ENCODE peak calls at places on chromosomes 1 and 21, in four cellular contexts. One of them, this sample, is unnamed.

GRCh38 chr1:19435181-19435580 is 50.2 kb downstream of the CAPZB start:
- DNase-seq in naive thymus-derived CD4-positive, alpha-beta T cell: no peak
- DNase-seq in fibroblast of lung: peak; percentile 92
- DNase-seq in GM23248: peak; percentile 85
- DNase-seq in this sample: no peak

GRCh38 chr1:92030701-92031107 is 919 bp downstream of the EPHX4 start:
- DNase-seq in GM23248: peak; percentile 5
- DNase-seq in naive thymus-derived CD4-positive, alpha-beta T cell: no peak
- DNase-seq in fibroblast of lung: peak; percentile 8
- DNase-seq in this sample: peak; percentile 17

GRCh38 chr1:1806890-1807289 is 28.6 kb upstream of the NADK start:
- DNase-seq in fibroblast of lung: no peak
- DNase-seq in naive thymus-derived CD4-positive, alpha-beta T cell: no peak
- DNase-seq in GM23248: peak; percentile 78
- DNase-seq in this sample: no peak

GRCh38 chr1:64042331-64043100 is 160.9 kb upstream of the UBE2U start:
- DNase-seq in fibroblast of lung: peak; percentile 100
- DNase-seq in GM23248: peak; percentile 91
- DNase-seq in naive thymus-derived CD4-positive, alpha-beta T cell: no peak
- DNase-seq in this sample: no peak

GRCh38 chr1:14969006-14969405 is 184.5 kb upstream of the TMEM51 start:
- DNase-seq in GM23248: peak; percentile 67
- DNase-seq in fibroblast of lung: no peak
- DNase-seq in naive thymus-derived CD4-positive, alpha-beta T cell: no peak
- DNase-seq in this sample: peak; percentile 21

GRCh38 chr1:59678809-59679228 is 135.9 kb upstream of the HOOK1 start:
- DNase-seq in GM23248: peak; percentile 97
- DNase-seq in naive thymus-derived CD4-positive, alpha-beta T cell: no peak
- DNase-seq in fibroblast of lung: peak; percentile 88
- DNase-seq in this sample: no peak

GRCh38 chr1:85328713-85329376 is 52.4 kb upstream of the BCL10 start:
- DNase-seq in GM23248: peak; percentile 95
- DNase-seq in fibroblast of lung: peak; percentile 89
- DNase-seq in naive thymus-derived CD4-positive, alpha-beta T cell: no peak
- DNase-seq in this sample: no peak

GRCh38 chr1:41678141-41678878 is 193.8 kb upstream of the EDN2 start:
- DNase-seq in naive thymus-derived CD4-positive, alpha-beta T cell: no peak
- DNase-seq in fibroblast of lung: peak; percentile 51
- DNase-seq in GM23248: peak; percentile 63
- DNase-seq in this sample: peak; percentile 63

GRCh38 chr1:189429610-189430009 is 1048.1 kb downstream of the BRINP3 start:
- DNase-seq in fibroblast of lung: peak; percentile 72
- DNase-seq in GM23248: peak; percentile 4
- DNase-seq in naive thymus-derived CD4-positive, alpha-beta T cell: no peak
- DNase-seq in this sample: no peak

GRCh38 chr1:236284291-236284711 is 2.5 kb upstream of the ERO1B start:
- DNase-seq in naive thymus-derived CD4-positive, alpha-beta T cell: peak; percentile 40
- DNase-seq in fibroblast of lung: no peak
- DNase-seq in GM23248: no peak
- DNase-seq in this sample: no peak

GRCh38 chr1:205542367-205542766 is 37.9 kb downstream of the CDK18 start:
- DNase-seq in fibroblast of lung: no peak
- DNase-seq in naive thymus-derived CD4-positive, alpha-beta T cell: no peak
- DNase-seq in GM23248: no peak
- DNase-seq in this sample: no peak

GRCh38 chr1:109466100-109466439 is 276 bp upstream of the SYPL2 start:
- DNase-seq in fibroblast of lung: no peak
- DNase-seq in naive thymus-derived CD4-positive, alpha-beta T cell: no peak
- DNase-seq in GM23248: peak; percentile 33
- DNase-seq in this sample: no peak

GRCh38 chr1:224565186-224565585 is 50.9 kb upstream of the CNIH3 start:
- DNase-seq in fibroblast of lung: peak; percentile 92
- DNase-seq in GM23248: peak; percentile 97
- DNase-seq in naive thymus-derived CD4-positive, alpha-beta T cell: no peak
- DNase-seq in this sample: no peak

GRCh38 chr21:35102488-35103407 is 53.6 kb upstream of the RUNX1 start:
- DNase-seq in fibroblast of lung: peak; percentile 34
- DNase-seq in GM23248: no peak
- DNase-seq in naive thymus-derived CD4-positive, alpha-beta T cell: peak; percentile 80
- DNase-seq in this sample: peak; percentile 46

GRCh38 chr21:46130721-46131720 is 24.4 kb downstream of the FTCD start:
- DNase-seq in fibroblast of lung: peak; percentile 34
- DNase-seq in naive thymus-derived CD4-positive, alpha-beta T cell: no peak
- DNase-seq in GM23248: peak; percentile 41
- DNase-seq in this sample: no peak

GRCh38 chr1:17581389-17582123 is 42.1 kb downstream of the ARHGEF10L start:
- DNase-seq in GM23248: no peak
- DNase-seq in fibroblast of lung: no peak
- DNase-seq in naive thymus-derived CD4-positive, alpha-beta T cell: no peak
- DNase-seq in this sample: peak; percentile 47

GRCh38 chr1:118147542-118147941 is 37.5 kb downstream of the SPAG17 start:
- DNase-seq in naive thymus-derived CD4-positive, alpha-beta T cell: no peak
- DNase-seq in GM23248: peak; percentile 90
- DNase-seq in fibroblast of lung: peak; percentile 90
- DNase-seq in this sample: no peak

GRCh38 chr1:9280015-9280860 is 12.5 kb upstream of the SPSB1 start:
- DNase-seq in GM23248: peak; percentile 99
- DNase-seq in naive thymus-derived CD4-positive, alpha-beta T cell: no peak
- DNase-seq in fibroblast of lung: peak; percentile 89
- DNase-seq in this sample: peak; percentile 75

GRCh38 chr1:19193004-19193403 is 17.1 kb downstream of the UBR4 start:
- DNase-seq in naive thymus-derived CD4-positive, alpha-beta T cell: no peak
- DNase-seq in GM23248: no peak
- DNase-seq in fibroblast of lung: no peak
- DNase-seq in this sample: no peak

DNA sequence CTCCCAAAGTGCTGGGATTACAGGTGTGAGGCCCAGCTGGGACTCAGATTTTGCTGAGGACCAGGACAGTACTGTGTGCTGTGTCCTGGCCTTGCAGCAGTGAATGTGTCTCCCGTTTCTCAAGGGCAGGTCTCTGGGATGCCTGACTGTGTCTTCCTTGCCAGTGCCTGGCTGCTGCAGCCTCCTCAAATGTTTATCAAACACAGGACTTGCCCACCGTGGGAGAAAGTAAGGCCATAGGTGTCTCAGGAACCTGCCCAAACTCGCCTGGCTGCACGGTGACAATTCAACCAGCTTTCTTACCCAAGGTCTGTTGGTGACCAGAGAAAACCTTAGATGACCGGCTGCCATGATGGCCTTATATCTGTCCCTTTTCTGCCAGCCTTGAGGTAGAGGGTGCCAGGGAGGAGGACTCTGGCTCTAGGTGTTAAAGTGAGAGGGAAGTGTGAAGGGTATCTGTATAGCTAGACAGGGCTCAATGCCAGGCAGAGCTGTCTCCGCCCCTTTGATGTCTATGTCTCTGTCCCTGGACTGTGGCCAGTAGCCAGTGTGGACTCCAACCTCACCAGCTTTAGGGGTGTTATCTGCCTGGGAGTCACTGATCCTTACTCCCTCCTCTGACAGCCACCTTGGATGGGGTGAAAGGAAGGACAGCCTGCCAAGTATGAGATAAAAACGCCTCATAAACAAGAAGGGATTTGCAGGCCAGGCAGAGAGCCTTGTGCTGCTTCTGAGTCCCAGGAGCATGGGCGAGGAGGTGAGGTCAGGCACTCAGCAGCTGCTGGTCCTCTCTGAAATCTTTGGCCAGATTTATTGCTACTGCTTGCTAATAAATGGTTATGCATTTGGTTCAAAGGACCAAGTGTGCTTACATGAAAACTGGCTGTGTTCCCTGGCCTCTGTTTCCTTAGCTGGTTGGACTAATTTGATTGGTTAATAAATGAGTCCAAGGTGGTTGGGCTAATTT is 22.3 kb downstream of the IL6R start:
- DNase-seq in naive thymus-derived CD4-positive, alpha-beta T cell: no peak
- DNase-seq in GM23248: no peak
- DNase-seq in fibroblast of lung: peak; percentile 47
- DNase-seq in this sample: no peak
- H3K4me1 ChIP-seq in naive thymus-derived CD4-positive, alpha-beta T cell: peaks cover 56% of the 10 kb centered on the region
- H3K4me1 ChIP-seq in GM23248: peaks cover 29% of the 10 kb centered on the region
- H3K4me1 ChIP-seq in fibroblast of lung: peaks cover 46% of the 10 kb centered on the region
- H3K4me1 ChIP-seq in this sample: peaks cover 79% of the 10 kb centered on the region

DNA sequence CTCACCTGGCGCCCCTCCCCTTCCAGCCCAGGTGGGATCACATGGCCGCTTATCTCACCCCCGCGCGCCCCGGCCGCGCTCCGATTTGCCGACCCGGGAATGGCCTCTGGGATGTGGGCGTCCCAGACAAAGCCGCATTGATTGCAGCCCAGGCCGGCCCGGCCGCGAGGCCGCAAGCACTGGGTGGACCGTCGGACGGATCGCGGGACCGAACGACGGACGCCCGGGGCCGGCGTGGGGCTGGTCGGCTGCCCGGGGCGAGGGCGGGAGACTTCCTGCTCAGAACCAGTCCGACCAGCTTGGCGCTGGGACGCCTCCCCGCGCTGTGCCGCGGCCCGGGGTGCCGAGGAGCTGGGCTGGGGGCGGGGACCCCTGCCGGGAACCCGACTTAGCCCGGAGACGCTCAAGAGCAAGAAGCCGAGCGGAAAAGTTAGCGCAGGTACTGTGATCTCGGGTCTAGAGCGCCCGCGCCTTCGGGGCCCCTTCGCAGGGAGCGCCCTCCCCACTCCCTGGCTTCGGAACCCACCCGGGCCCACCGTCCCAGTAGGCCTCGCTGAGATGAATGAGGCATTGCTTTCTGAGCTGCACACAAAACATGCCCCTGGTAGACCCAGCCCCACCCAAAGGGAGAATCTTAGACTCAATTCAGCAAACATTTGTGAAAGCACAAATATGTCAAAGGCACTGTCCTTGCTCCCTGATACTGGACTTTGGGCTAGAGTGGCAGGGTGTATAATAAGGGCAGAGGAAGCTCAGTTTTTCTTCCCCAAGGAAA is 415 bp upstream of the LAD1 start:
- DNase-seq in GM23248: peak; percentile 34
- DNase-seq in fibroblast of lung: no peak
- DNase-seq in naive thymus-derived CD4-positive, alpha-beta T cell: no peak
- DNase-seq in this sample: no peak
- H3K27me3 ChIP-seq in GM23248: peaks cover 62% of the 10 kb centered on the region
- H3K27me3 ChIP-seq in fibroblast of lung: peaks cover 60% of the 10 kb centered on the region
- H3K27me3 ChIP-seq in naive thymus-derived CD4-positive, alpha-beta T cell: no peaks in the 10 kb centered on the region
- H3K27me3 ChIP-seq in this sample: peaks cover 22% of the 10 kb centered on the region

GRCh38 chr1:225823811-225824261 is 13.9 kb downstream of the EPHX1 start:
- DNase-seq in GM23248: no peak
- DNase-seq in naive thymus-derived CD4-positive, alpha-beta T cell: no peak
- DNase-seq in fibroblast of lung: no peak
- DNase-seq in this sample: no peak
- H3K4me1 ChIP-seq in GM23248: no peaks in the 10 kb centered on the region
- H3K4me1 ChIP-seq in naive thymus-derived CD4-positive, alpha-beta T cell: no peaks in the 10 kb centered on the region
- H3K4me1 ChIP-seq in fibroblast of lung: no peaks in the 10 kb centered on the region
- H3K4me1 ChIP-seq in this sample: no peaks in the 10 kb centered on the region

DNA sequence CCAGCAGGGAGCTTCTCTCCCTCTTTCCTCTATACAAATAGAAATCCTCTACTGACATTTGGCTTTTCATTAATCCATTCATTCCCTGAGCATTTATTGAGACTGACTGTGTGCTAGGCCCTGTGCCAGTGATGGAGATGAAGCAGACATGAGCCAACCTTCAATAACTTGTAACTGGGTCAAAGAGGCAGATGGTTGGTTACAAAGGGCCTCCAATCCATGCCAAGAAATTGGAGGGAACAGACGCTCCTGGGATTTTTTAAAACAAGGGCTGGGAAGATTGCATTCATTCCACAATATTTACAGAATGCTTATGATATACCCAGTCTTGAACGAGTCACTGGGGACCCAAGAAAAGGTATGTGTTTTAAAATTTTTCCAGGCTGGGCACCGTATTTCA is 6.2 kb downstream of the HPCAL4 start:
- DNase-seq in GM23248: no peak
- DNase-seq in fibroblast of lung: no peak
- DNase-seq in naive thymus-derived CD4-positive, alpha-beta T cell: no peak
- DNase-seq in this sample: no peak
- H3K27me3 ChIP-seq in GM23248: peaks cover 85% of the 10 kb centered on the region
- H3K27me3 ChIP-seq in fibroblast of lung: peaks cover 50% of the 10 kb centered on the region
- H3K27me3 ChIP-seq in naive thymus-derived CD4-positive, alpha-beta T cell: no peaks in the 10 kb centered on the region
- H3K27me3 ChIP-seq in this sample: no peaks in the 10 kb centered on the region

GRCh38 chr1:26254404-26254803 is 20.4 kb downstream of the CEP85 start:
- DNase-seq in fibroblast of lung: no peak
- DNase-seq in naive thymus-derived CD4-positive, alpha-beta T cell: no peak
- DNase-seq in GM23248: no peak
- DNase-seq in this sample: no peak
- H3K4me1 ChIP-seq in fibroblast of lung: no peaks in the 10 kb centered on the region
- H3K4me1 ChIP-seq in naive thymus-derived CD4-positive, alpha-beta T cell: no peaks in the 10 kb centered on the region
- H3K4me1 ChIP-seq in GM23248: no peaks in the 10 kb centered on the region
- H3K4me1 ChIP-seq in this sample: no peaks in the 10 kb centered on the region

GRCh38 chr1:173467426-173467825 is 9.7 kb upstream of the PRDX6 start:
- DNase-seq in GM23248: peak; percentile 21
- DNase-seq in fibroblast of lung: no peak
- DNase-seq in naive thymus-derived CD4-positive, alpha-beta T cell: no peak
- DNase-seq in this sample: no peak
- H3K27me3 ChIP-seq in GM23248: no peaks in the 10 kb centered on the region
- H3K27me3 ChIP-seq in fibroblast of lung: no peaks in the 10 kb centered on the region
- H3K27me3 ChIP-seq in naive thymus-derived CD4-positive, alpha-beta T cell: no peaks in the 10 kb centered on the region
- H3K27me3 ChIP-seq in this sample: no peaks in the 10 kb centered on the region